ENCODE peak calls at places on chromosomes 16 and 17, in five cellular contexts. One of them, this sample, is unnamed.

GRCh38 chr16:87406495-87407088 is 14.5 kb downstream of the MAP1LC3B start:
- DNase-seq in KBM-7: no peak
- DNase-seq in adipocyte: no peak
- DNase-seq in progenitor cell of endocrine pancreas: no peak
- DNase-seq in T-helper 1 cell: no peak
- DNase-seq in this sample: no peak

GRCh38 chr16:27400751-27401620 is 988 bp upstream of the IL21R start:
- DNase-seq in KBM-7: peak; percentile 85
- DNase-seq in adipocyte: peak; percentile 25
- DNase-seq in progenitor cell of endocrine pancreas: no peak
- DNase-seq in T-helper 1 cell: no peak
- DNase-seq in this sample: no peak

GRCh38 chr17:36808181-36808661 is 129.1 kb upstream of the LHX1 start:
- DNase-seq in KBM-7: no peak
- DNase-seq in adipocyte: peak; percentile 12
- DNase-seq in progenitor cell of endocrine pancreas: no peak
- DNase-seq in T-helper 1 cell: no peak
- DNase-seq in this sample: no peak

GRCh38 chr16:35391328-35391727 is 1931.9 kb downstream of the TP53TG3F start:
- DNase-seq in KBM-7: peak; percentile 40
- DNase-seq in adipocyte: peak; percentile 28
- DNase-seq in progenitor cell of endocrine pancreas: no peak
- DNase-seq in T-helper 1 cell: no peak
- DNase-seq in this sample: no peak

GRCh38 chr16:26598061-26598460 is 468.7 kb upstream of the C16orf82 start:
- DNase-seq in KBM-7: peak; percentile 5
- DNase-seq in adipocyte: no peak
- DNase-seq in progenitor cell of endocrine pancreas: no peak
- DNase-seq in T-helper 1 cell: peak; percentile 41
- DNase-seq in this sample: no peak

GRCh38 chr17:59366773-59367656 is 35.6 kb downstream of the YPEL2 start:
- DNase-seq in KBM-7: no peak
- DNase-seq in adipocyte: peak; percentile 72
- DNase-seq in progenitor cell of endocrine pancreas: peak; percentile 28
- DNase-seq in T-helper 1 cell: no peak
- DNase-seq in this sample: no peak

GRCh38 chr16:89586853-89587252 is 11.3 kb downstream of the CPNE7 start:
- DNase-seq in KBM-7: no peak
- DNase-seq in adipocyte: peak; percentile 27
- DNase-seq in progenitor cell of endocrine pancreas: no peak
- DNase-seq in T-helper 1 cell: no peak
- DNase-seq in this sample: no peak

GRCh38 chr16:71358464-71359031 is at the start of gene CALB2:
- DNase-seq in KBM-7: peak; percentile 60
- DNase-seq in adipocyte: peak; percentile 85
- DNase-seq in progenitor cell of endocrine pancreas: peak; percentile 75
- DNase-seq in T-helper 1 cell: peak; percentile 40
- DNase-seq in this sample: peak; percentile 86

GRCh38 chr17:63490321-63490720 is 13.5 kb downstream of the ACE start:
- DNase-seq in KBM-7: no peak
- DNase-seq in adipocyte: no peak
- DNase-seq in progenitor cell of endocrine pancreas: no peak
- DNase-seq in T-helper 1 cell: no peak
- DNase-seq in this sample: no peak

GRCh38 chr16:48852955-48853354 is 243.0 kb upstream of the N4BP1 start:
- DNase-seq in KBM-7: no peak
- DNase-seq in adipocyte: no peak
- DNase-seq in progenitor cell of endocrine pancreas: no peak
- DNase-seq in T-helper 1 cell: no peak
- DNase-seq in this sample: no peak

GRCh38 chr16:89357055-89357454 is 133.3 kb downstream of the ANKRD11 start:
- DNase-seq in KBM-7: no peak
- DNase-seq in adipocyte: no peak
- DNase-seq in progenitor cell of endocrine pancreas: no peak
- DNase-seq in T-helper 1 cell: no peak
- DNase-seq in this sample: no peak

GRCh38 chr16:11423315-11424117 is 78.3 kb downstream of the RMI2 start:
- DNase-seq in KBM-7: peak; percentile 96
- DNase-seq in adipocyte: no peak
- DNase-seq in progenitor cell of endocrine pancreas: no peak
- DNase-seq in T-helper 1 cell: no peak
- DNase-seq in this sample: no peak

GRCh38 chr16:10906914-10907756 is 30.1 kb downstream of the CIITA start:
- DNase-seq in KBM-7: no peak
- DNase-seq in adipocyte: no peak
- DNase-seq in progenitor cell of endocrine pancreas: no peak
- DNase-seq in T-helper 1 cell: no peak
- DNase-seq in this sample: no peak

GRCh38 chr17:49358638-49359247 is 3.3 kb downstream of the ZNF652 start:
- DNase-seq in KBM-7: no peak
- DNase-seq in adipocyte: no peak
- DNase-seq in progenitor cell of endocrine pancreas: no peak
- DNase-seq in T-helper 1 cell: no peak
- DNase-seq in this sample: no peak

GRCh38 chr17:78179372-78179771 is 7.5 kb downstream of the TK1 start:
- DNase-seq in KBM-7: no peak
- DNase-seq in adipocyte: peak; percentile 54
- DNase-seq in progenitor cell of endocrine pancreas: no peak
- DNase-seq in T-helper 1 cell: no peak
- DNase-seq in this sample: no peak

GRCh38 chr17:19262650-19263620 is 25.8 kb downstream of the EPN2 start:
- DNase-seq in KBM-7: no peak
- DNase-seq in adipocyte: peak; percentile 30
- DNase-seq in progenitor cell of endocrine pancreas: no peak
- DNase-seq in T-helper 1 cell: no peak
- DNase-seq in this sample: no peak

GRCh38 chr17:56440391-56440790 is 153.1 kb upstream of the NOG start:
- DNase-seq in KBM-7: no peak
- DNase-seq in adipocyte: peak; percentile 78
- DNase-seq in progenitor cell of endocrine pancreas: no peak
- DNase-seq in T-helper 1 cell: no peak
- DNase-seq in this sample: no peak

GRCh38 chr16:67150058-67150832 is 553 bp downstream of the B3GNT9 start:
- DNase-seq in KBM-7: no peak
- DNase-seq in adipocyte: peak; percentile 57
- DNase-seq in progenitor cell of endocrine pancreas: no peak
- DNase-seq in T-helper 1 cell: no peak
- DNase-seq in this sample: peak; percentile 70

GRCh38 chr16:66569131-66569530 is 2.9 kb downstream of the CMTM1 start:
- DNase-seq in KBM-7: no peak
- DNase-seq in adipocyte: peak; percentile 82
- DNase-seq in progenitor cell of endocrine pancreas: no peak
- DNase-seq in T-helper 1 cell: no peak
- DNase-seq in this sample: no peak

GRCh38 chr16:79415983-79416641 is 184.4 kb downstream of the MAF start:
- DNase-seq in KBM-7: no peak
- DNase-seq in adipocyte: no peak
- DNase-seq in progenitor cell of endocrine pancreas: no peak
- DNase-seq in T-helper 1 cell: no peak
- DNase-seq in this sample: no peak

GRCh38 chr17:1108810-1109605 is 70.8 kb downstream of the ABR start:
- DNase-seq in KBM-7: peak; percentile 39
- DNase-seq in adipocyte: peak; percentile 81
- DNase-seq in progenitor cell of endocrine pancreas: no peak
- DNase-seq in T-helper 1 cell: peak; percentile 57
- DNase-seq in this sample: peak; percentile 66

GRCh38 chr16:88393034-88393433 is 10.3 kb downstream of the ZNF469 start:
- DNase-seq in KBM-7: no peak
- DNase-seq in adipocyte: peak; percentile 29
- DNase-seq in progenitor cell of endocrine pancreas: no peak
- DNase-seq in T-helper 1 cell: no peak
- DNase-seq in this sample: no peak

GRCh38 chr16:7319514-7319913 is 13.1 kb upstream of the RBFOX1 start:
- DNase-seq in KBM-7: no peak
- DNase-seq in adipocyte: no peak
- DNase-seq in progenitor cell of endocrine pancreas: no peak
- DNase-seq in T-helper 1 cell: no peak
- DNase-seq in this sample: no peak

GRCh38 chr16:48125888-48126287 is 29.9 kb downstream of the ABCC12 start:
- DNase-seq in KBM-7: no peak
- DNase-seq in adipocyte: no peak
- DNase-seq in progenitor cell of endocrine pancreas: no peak
- DNase-seq in T-helper 1 cell: no peak
- DNase-seq in this sample: no peak